ENCODE peak calls at places on chromosomes 5 and 9, in ten cellular contexts. J is lung; S is heart right ventricle; N is CD4-positive, CD25-positive, alpha-beta regulatory T cell; M is body of pancreas; H is IMR-90; G is HCT116; W is GM06990; Q is tibial artery; C is colonic mucosa. Y is an unnamed sample. For H3K36me3 and H3K27me3, the result is how much of the 10 kb centered on the place peaks cover.

GRCh38 chr9:112618385-112619001 is 99.4 kb downstream of the INIP start:
- DNase-seq in S (no peak), J (no peak), N (no peak), M (no peak), C (no peak), Q (no peak), W (no peak), H (no peak), G (no peak), Y (no peak)

GRCh38 chr9:78441396-78441795 is 144.5 kb downstream of the PSAT1 start:
- DNase-seq in J (no peak), S (no peak), Q (no peak), G (no peak), M (no peak), H (no peak), C (no peak), N (no peak), W (no peak), Y (no peak)

GRCh38 chr9:134698587-134699342 is 57.2 kb downstream of the COL5A1 start:
- DNase-seq in G (peak), Q (no peak), S (peak), W (peak), J (peak), C (peak), H (peak), N (peak), M (peak), Y (peak)

GRCh38 chr5:57986746-57987145 is 473.1 kb downstream of the PLK2 start:
- DNase-seq in H (peak), W (no peak), Q (peak), G (no peak), J (no peak), N (no peak), C (no peak), M (no peak), S (no peak), Y (peak)

GRCh38 chr5:178357678-178358077 is 125.1 kb upstream of the PHYKPL start:
- DNase-seq in J (no peak), Q (no peak), M (no peak), W (no peak), S (no peak), G (no peak), C (no peak), H (no peak), N (no peak), Y (no peak)

GRCh38 chr5:40775085-40775845 is 19.5 kb upstream of the TTC33 start:
- DNase-seq in N (no peak), C (no peak), Q (no peak), G (no peak), J (no peak), W (no peak), S (no peak), M (no peak), H (no peak), Y (no peak)

GRCh38 chr5:135199919-135200318 is 165.9 kb upstream of the PITX1 start:
- DNase-seq in W (no peak), S (no peak), C (no peak), G (no peak), H (no peak), J (no peak), M (no peak), Q (no peak), N (no peak), Y (no peak)

GRCh38 chr5:83474170-83474796 is 2.7 kb downstream of the VCAN start:
- DNase-seq in S (peak), C (peak), G (peak), J (peak), M (peak), Q (peak), H (peak), N (peak), W (peak), Y (peak)

GRCh38 chr9:35696520-35697215 is 6.9 kb upstream of the TPM2 start:
- DNase-seq in C (peak), M (peak), S (peak), G (peak), N (peak), W (no peak), H (peak), Q (peak), J (peak), Y (peak)

GRCh38 chr5:164090358-164090757 is 584.9 kb downstream of the MAT2B start:
- DNase-seq in N (no peak), Q (no peak), C (no peak), G (no peak), J (no peak), S (no peak), W (no peak), M (no peak), H (no peak), Y (no peak)

GRCh38 chr5:177546262-177546741 is 8.1 kb downstream of the FAM193B start:
- DNase-seq in G (no peak), Q (peak), M (peak), J (peak), S (peak), H (peak), N (no peak), W (no peak), C (peak), Y (peak)

GRCh38 chr5:53827072-53827471 is 266.6 kb downstream of the NDUFS4 start:
- DNase-seq in G (no peak), W (no peak), S (no peak), Q (no peak), J (no peak), M (no peak), H (no peak), C (no peak), N (no peak), Y (no peak)

GRCh38 chr9:20479419-20480155 is 142.7 kb downstream of the MLLT3 start:
- DNase-seq in W (peak), J (no peak), G (no peak), M (no peak), S (no peak), N (no peak), C (no peak), H (peak), Q (no peak), Y (peak)

GRCh38 chr5:149273237-149273636 is 1.6 kb downstream of the AFAP1L1 start:
- DNase-seq in G (no peak), C (no peak), J (no peak), W (no peak), M (no peak), H (no peak), Q (no peak), N (no peak), S (no peak), Y (no peak)

GRCh38 chr9:33024126-33024965 is 727 bp upstream of the DNAJA1 start:
- DNase-seq in H (peak), G (peak), Q (no peak), N (peak), J (no peak), W (peak), S (no peak), M (no peak), C (peak), Y (peak)

GRCh38 chr9:126883636-126884035 is 23.2 kb downstream of the ZBTB34 start:
- DNase-seq in M (no peak), G (no peak), N (no peak), W (no peak), Q (no peak), J (no peak), H (no peak), C (no peak), S (no peak), Y (no peak)

GRCh38 chr9:136881691-136882108 is 4.6 kb upstream of the TRAF2 start:
- DNase-seq in H (peak), N (peak), G (no peak), J (no peak), C (no peak), W (peak), Q (no peak), S (no peak), M (no peak), Y (no peak)

GRCh38 chr5:142152383-142152730 is 43.8 kb downstream of the NDFIP1 start:
- DNase-seq in G (peak), C (no peak), N (no peak), S (no peak), W (no peak), M (no peak), J (no peak), Q (no peak), H (peak), Y (no peak)

GRCh38 chr5:68420476-68421344 is 205.2 kb downstream of the PIK3R1 start:
- DNase-seq in C (peak), H (no peak), Q (no peak), J (no peak), G (no peak), N (no peak), S (peak), W (no peak), M (no peak), Y (no peak)

GRCh38 chr5:140253985-140254384 is 48.9 kb downstream of the PFDN1 start:
- DNase-seq in W (no peak), Q (peak), M (no peak), G (no peak), J (peak), H (no peak), C (peak), N (peak), S (no peak), Y (peak)

GRCh38 chr9:73847536-73847935 is 649.6 kb upstream of the RORB start:
- DNase-seq in C (no peak), Q (no peak), W (no peak), J (no peak), N (no peak), S (no peak), M (no peak), G (no peak), H (no peak), Y (no peak)

GRCh38 chr9:107489687-107490605 is at the start of gene KLF4:
- DNase-seq in N (peak), M (peak), Q (peak), G (peak), W (peak), S (peak), J (peak), H (peak), C (peak), Y (peak)

GRCh38 chr9:93577940-93578682 is 1.7 kb downstream of the PHF2 start:
- DNase-seq in Q (no peak), C (no peak), M (no peak), J (no peak), S (no peak), H (no peak), W (no peak), G (no peak), N (no peak), Y (no peak)

GRCh38 chr9:87119328-87119881 is 172.1 kb upstream of the GAS1 start:
- DNase-seq in N (no peak), G (no peak), C (no peak), H (peak), M (peak), S (peak), J (peak), W (no peak), Q (no peak), Y (peak)

GRCh38 chr9:1495684-1496083 is 445.5 kb downstream of the DMRT2 start:
- DNase-seq in J (no peak), M (no peak), N (no peak), W (no peak), H (no peak), Q (no peak), C (no peak), G (no peak), S (no peak), Y (no peak)

GRCh38 chr9:107999890-108000289 is 510.3 kb upstream of the KLF4 start:
- DNase-seq in W (no peak), C (no peak), G (peak), S (no peak), M (no peak), J (no peak), Q (no peak), H (no peak), N (no peak), Y (no peak)

GRCh38 chr9:7273575-7273974 is 515.8 kb downstream of the KDM4C start:
- DNase-seq in J (no peak), N (no peak), M (no peak), W (no peak), H (peak), C (no peak), Q (no peak), G (no peak), S (no peak), Y (peak)

GRCh38 chr5:153537225-153537624 is 46.8 kb downstream of the GRIA1 start:
- DNase-seq in J (no peak), H (no peak), S (no peak), G (no peak), W (no peak), C (no peak), M (no peak), Q (no peak), N (no peak), Y (no peak)

GRCh38 chr5:160434022-160434531 is 12.4 kb downstream of the PTTG1 start:
- DNase-seq in M (no peak), J (no peak), H (no peak), N (no peak), G (no peak), S (no peak), C (no peak), W (peak), Q (no peak), Y (peak)

GRCh38 chr5:114449836-114450515 is 88.1 kb downstream of the KCNN2 start:
- DNase-seq in Q (peak), M (peak), W (peak), G (peak), H (peak), N (peak), J (peak), C (peak), S (peak), Y (peak)

GRCh38 chr5:151063590-151063989 is 17.2 kb downstream of the TNIP1 start:
- DNase-seq in N (no peak), W (no peak), J (no peak), G (no peak), H (no peak), C (no peak), S (no peak), M (no peak), Q (no peak), Y (no peak)

GRCh38 chr5:73867344-73868335 is 241.6 kb downstream of the ARHGEF28 start:
- DNase-seq in N (no peak), J (no peak), W (no peak), G (no peak), Q (no peak), S (no peak), M (no peak), H (peak), C (no peak), Y (peak)

GRCh38 chr5:160439205-160439600 is 17.5 kb downstream of the PTTG1 start:
- DNase-seq in S (peak), M (peak), H (peak), J (peak), Q (peak), N (peak), G (peak), C (peak), W (peak), Y (peak)

GRCh38 chr9:1490341-1491115 is 440.4 kb downstream of the DMRT2 start:
- DNase-seq in G (no peak), N (no peak), S (no peak), C (no peak), M (no peak), Q (no peak), H (no peak), J (no peak), W (peak), Y (peak)

GRCh38 chr5:128199611-128200010 is 116.0 kb downstream of the SLC12A2 start:
- DNase-seq in C (no peak), Q (no peak), S (no peak), M (no peak), H (no peak), N (no peak), J (no peak), G (no peak), W (no peak), Y (peak)

GRCh38 chr5:142000709-142001484 is 11.9 kb downstream of the GNPDA1 start:
- DNase-seq in S (no peak), W (no peak), J (no peak), C (no peak), H (no peak), Q (no peak), M (no peak), G (no peak), N (peak), Y (no peak)

GRCh38 chr5:102539598-102539997 is 40.8 kb upstream of the SLCO6A1 start:
- DNase-seq in S (no peak), J (no peak), Q (no peak), H (no peak), G (no peak), C (no peak), W (no peak), N (no peak), M (no peak), Y (peak)

DNA sequence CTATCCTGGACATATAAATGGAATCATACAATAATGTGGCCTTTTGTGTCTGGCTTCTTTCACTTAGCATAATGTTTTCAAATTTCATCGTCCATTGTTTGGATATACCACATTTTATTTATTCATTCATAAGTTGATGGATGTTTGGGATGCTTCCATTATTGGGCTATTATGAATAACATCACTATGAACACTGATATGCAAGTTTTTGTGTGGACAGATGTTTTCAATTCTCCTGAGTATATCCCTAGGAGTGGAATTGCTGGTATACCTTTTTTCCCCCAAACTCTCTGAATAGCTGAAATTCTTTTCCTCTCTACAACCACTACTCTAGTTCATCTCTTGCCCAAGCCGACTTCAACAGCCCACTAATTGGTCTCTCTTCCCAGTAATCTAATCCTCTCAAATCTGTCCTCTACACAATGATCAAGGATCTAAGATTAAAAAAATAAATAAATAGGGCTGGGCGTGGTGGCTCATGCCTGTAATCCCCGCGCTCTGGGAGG is 4.7 kb upstream of the ZFR start:
- DNase-seq in H (no peak), G (no peak), J (no peak), S (no peak), W (no peak), M (no peak), C (no peak), Q (no peak), N (no peak), Y (no peak)
- H3K36me3 ChIP-seq in H (under half), G (under half), J (under half), S (under half), W (under half), M (under half), C (under half), Q (under half), N (under half), Y (under half)

GRCh38 chr5:55223219-55223987 is 3.7 kb downstream of the MCIDAS start:
- DNase-seq in C (no peak), Q (no peak), J (no peak), G (no peak), S (no peak), N (peak), H (no peak), M (no peak), W (peak), Y (no peak)

GRCh38 chr5:55222061-55222818 is 4.9 kb downstream of the MCIDAS start:
- DNase-seq in N (no peak), W (no peak), Q (no peak), C (no peak), M (no peak), J (no peak), G (no peak), S (no peak), H (no peak), Y (no peak)

GRCh38 chr5:55222819-55223124 is 4.3 kb downstream of the MCIDAS start:
- DNase-seq in W (no peak), M (no peak), Q (no peak), G (no peak), C (no peak), S (no peak), N (peak), J (no peak), H (no peak), Y (no peak)

GRCh38 chr5:55225346-55225745 is 1.8 kb downstream of the MCIDAS start:
- DNase-seq in S (no peak), C (no peak), G (no peak), Q (no peak), N (no peak), H (no peak), J (no peak), M (no peak), W (no peak), Y (no peak)

DNA sequence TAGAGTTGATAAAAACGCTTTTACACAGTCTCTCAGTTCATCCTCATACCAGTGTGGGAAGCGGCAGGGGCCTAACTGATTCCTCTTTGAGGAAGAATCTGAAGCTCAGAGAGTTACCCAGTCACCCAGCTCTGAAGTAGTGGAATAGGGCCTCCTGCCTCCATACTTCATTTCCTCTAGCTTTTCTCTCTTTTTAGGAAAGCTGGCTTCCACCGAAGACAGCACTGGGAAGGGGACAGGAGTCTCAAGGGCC is 3.2 kb downstream of the MCIDAS start:
- DNase-seq in N (no peak), W (no peak), H (no peak), Q (no peak), J (no peak), M (no peak), S (no peak), G (no peak), C (no peak), Y (no peak)
- H3K27me3 ChIP-seq in N (half or more), W (under half), H (half or more), Q (half or more), J (under half), M (under half), S (half or more), G (under half), C (half or more), Y (under half)

GRCh38 chr9:124149992-124150391 is 107.8 kb upstream of the NEK6 start:
- DNase-seq in S (no peak), G (no peak), C (no peak), M (no peak), N (no peak), W (no peak), J (no peak), Q (no peak), H (peak), Y (peak)

GRCh38 chr9:124140941-124141568 is 116.7 kb upstream of the NEK6 start:
- DNase-seq in W (no peak), S (no peak), J (no peak), G (no peak), M (no peak), Q (no peak), N (no peak), C (no peak), H (no peak), Y (no peak)

GRCh38 chr9:124145903-124146575 is 111.7 kb upstream of the NEK6 start:
- DNase-seq in G (no peak), C (no peak), J (no peak), S (no peak), H (no peak), W (no peak), Q (no peak), M (no peak), N (no peak), Y (no peak)
- H3K36me3 ChIP-seq in G (under half), C (under half), J (under half), S (under half), H (under half), W (under half), Q (under half), M (under half), N (under half), Y (under half)

GRCh38 chr5:181062631-181063030 is 22.6 kb downstream of the BTNL9 start:
- DNase-seq in G (no peak), H (no peak), N (no peak), Q (no peak), S (no peak), J (no peak), C (no peak), M (no peak), W (no peak), Y (no peak)

GRCh38 chr5:181061645-181062044 is 21.6 kb downstream of the BTNL9 start:
- DNase-seq in H (no peak), J (no peak), Q (no peak), N (no peak), M (no peak), C (no peak), S (no peak), W (no peak), G (no peak), Y (no peak)

GRCh38 chr5:181063514-181063913 is 23.4 kb downstream of the BTNL9 start:
- DNase-seq in H (no peak), N (no peak), W (no peak), C (no peak), S (no peak), M (no peak), J (no peak), G (no peak), Q (no peak), Y (no peak)

GRCh38 chr5:181060924-181061323 is 20.9 kb downstream of the BTNL9 start:
- DNase-seq in C (no peak), N (no peak), W (no peak), G (no peak), S (no peak), M (no peak), H (no peak), J (no peak), Q (no peak), Y (no peak)

GRCh38 chr5:181064987-181065386 is 24.9 kb downstream of the BTNL9 start:
- DNase-seq in M (no peak), N (no peak), W (no peak), C (no peak), S (no peak), J (no peak), G (no peak), Q (no peak), H (no peak), Y (no peak)
- H3K27me3 ChIP-seq in M (under half), N (under half), W (under half), C (under half), S (under half), J (under half), G (under half), Q (half or more), H (under half), Y (under half)

GRCh38 chr5:1087428-1087827 is 24.4 kb downstream of the SLC12A7 start:
- DNase-seq in N (no peak), J (no peak), M (no peak), W (no peak), Q (no peak), S (no peak), G (no peak), C (no peak), H (no peak), Y (no peak)
- H3K36me3 ChIP-seq in N (under half), J (under half), M (under half), W (under half), Q (half or more), S (under half), G (under half), C (under half), H (under half), Y (under half)

GRCh38 chr5:1880377-1881272 is 2.1 kb downstream of the IRX4 start:
- DNase-seq in C (no peak), H (no peak), G (no peak), J (no peak), S (no peak), N (no peak), Q (no peak), W (no peak), M (no peak), Y (no peak)
- H3K27me3 ChIP-seq in C (half or more), H (half or more), G (under half), J (half or more), S (under half), N (under half), Q (half or more), W (under half), M (under half), Y (half or more)

Y was measured in bronchial epithelial cell.